ENCODE peak calls at places on chromosome 1, in seven cellular contexts. One of them, this sample, is unnamed.
A peak's percentile ranks its signal among the peaks of the same experiment; 100 is the strongest.

GRCh38 chr1:25703671-25704637 is 87.4 kb downstream of the MAN1C1 start:
- DNase-seq in MV-4-11: peak; percentile 79
- DNase-seq in EH: no peak
- DNase-seq in SK-N-SH: peak; percentile 70
- DNase-seq in activated CD4-positive, CD25-positive, alpha-beta regulatory T cell treated with anti-CD3 and anti-CD28 coated beads, Interleukin-2, amount 50 U/mL, for 16 hours: no peak
- DNase-seq in activated T-cell treated with anti-CD3 and anti-CD28 coated beads, Interleukin-2, amount 50 U/mL, for 4 hours: no peak
- DNase-seq in mucosa of descending colon: no peak
- DNase-seq in this sample: no peak

GRCh38 chr1:222931018-222931417 is 116.2 kb downstream of the DISP1 start:
- DNase-seq in MV-4-11: no peak
- DNase-seq in EH: peak; percentile 37
- DNase-seq in SK-N-SH: no peak
- DNase-seq in activated CD4-positive, CD25-positive, alpha-beta regulatory T cell treated with anti-CD3 and anti-CD28 coated beads, Interleukin-2, amount 50 U/mL, for 16 hours: no peak
- DNase-seq in activated T-cell treated with anti-CD3 and anti-CD28 coated beads, Interleukin-2, amount 50 U/mL, for 4 hours: no peak
- DNase-seq in mucosa of descending colon: no peak
- DNase-seq in this sample: no peak

GRCh38 chr1:65170511-65171142 is 22.6 kb downstream of the AK4 start:
- DNase-seq in MV-4-11: peak; percentile 89
- DNase-seq in EH: peak; percentile 23
- DNase-seq in SK-N-SH: peak; percentile 22
- DNase-seq in activated CD4-positive, CD25-positive, alpha-beta regulatory T cell treated with anti-CD3 and anti-CD28 coated beads, Interleukin-2, amount 50 U/mL, for 16 hours: no peak
- DNase-seq in activated T-cell treated with anti-CD3 and anti-CD28 coated beads, Interleukin-2, amount 50 U/mL, for 4 hours: no peak
- DNase-seq in mucosa of descending colon: no peak
- DNase-seq in this sample: peak; percentile 64

GRCh38 chr1:206685749-206686485 is 1.2 kb downstream of the MAPKAPK2 start:
- DNase-seq in MV-4-11: peak; percentile 95
- DNase-seq in EH: peak; percentile 87
- DNase-seq in SK-N-SH: peak; percentile 78
- DNase-seq in activated CD4-positive, CD25-positive, alpha-beta regulatory T cell treated with anti-CD3 and anti-CD28 coated beads, Interleukin-2, amount 50 U/mL, for 16 hours: no peak
- DNase-seq in activated T-cell treated with anti-CD3 and anti-CD28 coated beads, Interleukin-2, amount 50 U/mL, for 4 hours: peak; percentile 14
- DNase-seq in mucosa of descending colon: peak; percentile 72
- DNase-seq in this sample: peak; percentile 25

GRCh38 chr1:202710070-202711025 is at the start of gene SYT2:
- DNase-seq in MV-4-11: no peak
- DNase-seq in EH: no peak
- DNase-seq in SK-N-SH: peak; percentile 88
- DNase-seq in activated CD4-positive, CD25-positive, alpha-beta regulatory T cell treated with anti-CD3 and anti-CD28 coated beads, Interleukin-2, amount 50 U/mL, for 16 hours: no peak
- DNase-seq in activated T-cell treated with anti-CD3 and anti-CD28 coated beads, Interleukin-2, amount 50 U/mL, for 4 hours: no peak
- DNase-seq in mucosa of descending colon: peak; percentile 47
- DNase-seq in this sample: peak; percentile 48

GRCh38 chr1:46184920-46185658 is 8.8 kb upstream of the P3R3URF start:
- DNase-seq in MV-4-11: no peak
- DNase-seq in EH: no peak
- DNase-seq in SK-N-SH: no peak
- DNase-seq in activated CD4-positive, CD25-positive, alpha-beta regulatory T cell treated with anti-CD3 and anti-CD28 coated beads, Interleukin-2, amount 50 U/mL, for 16 hours: no peak
- DNase-seq in activated T-cell treated with anti-CD3 and anti-CD28 coated beads, Interleukin-2, amount 50 U/mL, for 4 hours: peak; percentile 30
- DNase-seq in mucosa of descending colon: no peak
- DNase-seq in this sample: no peak

GRCh38 chr1:22132517-22133235 is 10.2 kb downstream of the WNT4 start:
- DNase-seq in MV-4-11: no peak
- DNase-seq in EH: peak; percentile 83
- DNase-seq in SK-N-SH: no peak
- DNase-seq in activated CD4-positive, CD25-positive, alpha-beta regulatory T cell treated with anti-CD3 and anti-CD28 coated beads, Interleukin-2, amount 50 U/mL, for 16 hours: no peak
- DNase-seq in activated T-cell treated with anti-CD3 and anti-CD28 coated beads, Interleukin-2, amount 50 U/mL, for 4 hours: no peak
- DNase-seq in mucosa of descending colon: no peak
- DNase-seq in this sample: no peak

GRCh38 chr1:220815409-220815808 is 28.7 kb downstream of the MTARC1 start:
- DNase-seq in MV-4-11: no peak
- DNase-seq in EH: no peak
- DNase-seq in SK-N-SH: no peak
- DNase-seq in activated CD4-positive, CD25-positive, alpha-beta regulatory T cell treated with anti-CD3 and anti-CD28 coated beads, Interleukin-2, amount 50 U/mL, for 16 hours: no peak
- DNase-seq in activated T-cell treated with anti-CD3 and anti-CD28 coated beads, Interleukin-2, amount 50 U/mL, for 4 hours: no peak
- DNase-seq in mucosa of descending colon: no peak
- DNase-seq in this sample: no peak

GRCh38 chr1:33185541-33185940 is 3.7 kb upstream of the TRIM62 start:
- DNase-seq in MV-4-11: no peak
- DNase-seq in EH: no peak
- DNase-seq in SK-N-SH: no peak
- DNase-seq in activated CD4-positive, CD25-positive, alpha-beta regulatory T cell treated with anti-CD3 and anti-CD28 coated beads, Interleukin-2, amount 50 U/mL, for 16 hours: no peak
- DNase-seq in activated T-cell treated with anti-CD3 and anti-CD28 coated beads, Interleukin-2, amount 50 U/mL, for 4 hours: no peak
- DNase-seq in mucosa of descending colon: no peak
- DNase-seq in this sample: no peak

GRCh38 chr1:201254625-201255469 is 28.5 kb upstream of the PKP1 start:
- DNase-seq in MV-4-11: no peak
- DNase-seq in EH: peak; percentile 47
- DNase-seq in SK-N-SH: peak; percentile 97
- DNase-seq in activated CD4-positive, CD25-positive, alpha-beta regulatory T cell treated with anti-CD3 and anti-CD28 coated beads, Interleukin-2, amount 50 U/mL, for 16 hours: peak; percentile 29
- DNase-seq in activated T-cell treated with anti-CD3 and anti-CD28 coated beads, Interleukin-2, amount 50 U/mL, for 4 hours: peak; percentile 56
- DNase-seq in mucosa of descending colon: peak; percentile 79
- DNase-seq in this sample: peak; percentile 56

GRCh38 chr1:84776639-84777038 is 86.4 kb upstream of the SSX2IP start:
- DNase-seq in MV-4-11: no peak
- DNase-seq in EH: peak; percentile 30
- DNase-seq in SK-N-SH: no peak
- DNase-seq in activated CD4-positive, CD25-positive, alpha-beta regulatory T cell treated with anti-CD3 and anti-CD28 coated beads, Interleukin-2, amount 50 U/mL, for 16 hours: no peak
- DNase-seq in activated T-cell treated with anti-CD3 and anti-CD28 coated beads, Interleukin-2, amount 50 U/mL, for 4 hours: no peak
- DNase-seq in mucosa of descending colon: no peak
- DNase-seq in this sample: no peak

GRCh38 chr1:149848340-149848771 is 51.0 kb upstream of the BOLA1 start:
- DNase-seq in MV-4-11: no peak
- DNase-seq in EH: peak; percentile 6
- DNase-seq in SK-N-SH: no peak
- DNase-seq in activated CD4-positive, CD25-positive, alpha-beta regulatory T cell treated with anti-CD3 and anti-CD28 coated beads, Interleukin-2, amount 50 U/mL, for 16 hours: no peak
- DNase-seq in activated T-cell treated with anti-CD3 and anti-CD28 coated beads, Interleukin-2, amount 50 U/mL, for 4 hours: no peak
- DNase-seq in mucosa of descending colon: no peak
- DNase-seq in this sample: peak; percentile 4

GRCh38 chr1:86868477-86868876 is 45.4 kb downstream of the SELENOF start:
- DNase-seq in MV-4-11: peak; percentile 30
- DNase-seq in EH: peak; percentile 9
- DNase-seq in SK-N-SH: no peak
- DNase-seq in activated CD4-positive, CD25-positive, alpha-beta regulatory T cell treated with anti-CD3 and anti-CD28 coated beads, Interleukin-2, amount 50 U/mL, for 16 hours: no peak
- DNase-seq in activated T-cell treated with anti-CD3 and anti-CD28 coated beads, Interleukin-2, amount 50 U/mL, for 4 hours: no peak
- DNase-seq in mucosa of descending colon: no peak
- DNase-seq in this sample: no peak

GRCh38 chr1:217275617-217276398 is 355.1 kb downstream of the GPATCH2 start:
- DNase-seq in MV-4-11: no peak
- DNase-seq in EH: peak; percentile 77
- DNase-seq in SK-N-SH: peak; percentile 2
- DNase-seq in activated CD4-positive, CD25-positive, alpha-beta regulatory T cell treated with anti-CD3 and anti-CD28 coated beads, Interleukin-2, amount 50 U/mL, for 16 hours: no peak
- DNase-seq in activated T-cell treated with anti-CD3 and anti-CD28 coated beads, Interleukin-2, amount 50 U/mL, for 4 hours: no peak
- DNase-seq in mucosa of descending colon: no peak
- DNase-seq in this sample: no peak

GRCh38 chr1:227756172-227756959 is 21.1 kb downstream of the SNAP47 start:
- DNase-seq in MV-4-11: no peak
- DNase-seq in EH: no peak
- DNase-seq in SK-N-SH: no peak
- DNase-seq in activated CD4-positive, CD25-positive, alpha-beta regulatory T cell treated with anti-CD3 and anti-CD28 coated beads, Interleukin-2, amount 50 U/mL, for 16 hours: no peak
- DNase-seq in activated T-cell treated with anti-CD3 and anti-CD28 coated beads, Interleukin-2, amount 50 U/mL, for 4 hours: no peak
- DNase-seq in mucosa of descending colon: no peak
- DNase-seq in this sample: no peak

GRCh38 chr1:70431874-70432273 is 20.8 kb downstream of the CTH start:
- DNase-seq in MV-4-11: no peak
- DNase-seq in EH: no peak
- DNase-seq in SK-N-SH: no peak
- DNase-seq in activated CD4-positive, CD25-positive, alpha-beta regulatory T cell treated with anti-CD3 and anti-CD28 coated beads, Interleukin-2, amount 50 U/mL, for 16 hours: no peak
- DNase-seq in activated T-cell treated with anti-CD3 and anti-CD28 coated beads, Interleukin-2, amount 50 U/mL, for 4 hours: no peak
- DNase-seq in mucosa of descending colon: no peak
- DNase-seq in this sample: no peak

GRCh38 chr1:230422221-230422981 is 3.7 kb downstream of the PGBD5 start:
- DNase-seq in MV-4-11: no peak
- DNase-seq in EH: no peak
- DNase-seq in SK-N-SH: no peak
- DNase-seq in activated CD4-positive, CD25-positive, alpha-beta regulatory T cell treated with anti-CD3 and anti-CD28 coated beads, Interleukin-2, amount 50 U/mL, for 16 hours: no peak
- DNase-seq in activated T-cell treated with anti-CD3 and anti-CD28 coated beads, Interleukin-2, amount 50 U/mL, for 4 hours: no peak
- DNase-seq in mucosa of descending colon: no peak
- DNase-seq in this sample: no peak

GRCh38 chr1:54487571-54488050 is 60.4 kb upstream of the ACOT11 start:
- DNase-seq in MV-4-11: no peak
- DNase-seq in EH: no peak
- DNase-seq in SK-N-SH: no peak
- DNase-seq in activated CD4-positive, CD25-positive, alpha-beta regulatory T cell treated with anti-CD3 and anti-CD28 coated beads, Interleukin-2, amount 50 U/mL, for 16 hours: no peak
- DNase-seq in activated T-cell treated with anti-CD3 and anti-CD28 coated beads, Interleukin-2, amount 50 U/mL, for 4 hours: no peak
- DNase-seq in mucosa of descending colon: peak; percentile 53
- DNase-seq in this sample: no peak

GRCh38 chr1:27536004-27536757 is 46.2 kb upstream of the WASF2 start:
- DNase-seq in MV-4-11: no peak
- DNase-seq in EH: no peak
- DNase-seq in SK-N-SH: peak; percentile 63
- DNase-seq in activated CD4-positive, CD25-positive, alpha-beta regulatory T cell treated with anti-CD3 and anti-CD28 coated beads, Interleukin-2, amount 50 U/mL, for 16 hours: no peak
- DNase-seq in activated T-cell treated with anti-CD3 and anti-CD28 coated beads, Interleukin-2, amount 50 U/mL, for 4 hours: no peak
- DNase-seq in mucosa of descending colon: no peak
- DNase-seq in this sample: no peak

GRCh38 chr1:181090653-181091126 is 2.2 kb downstream of the IER5 start:
- DNase-seq in MV-4-11: no peak
- DNase-seq in EH: no peak
- DNase-seq in SK-N-SH: no peak
- DNase-seq in activated CD4-positive, CD25-positive, alpha-beta regulatory T cell treated with anti-CD3 and anti-CD28 coated beads, Interleukin-2, amount 50 U/mL, for 16 hours: no peak
- DNase-seq in activated T-cell treated with anti-CD3 and anti-CD28 coated beads, Interleukin-2, amount 50 U/mL, for 4 hours: peak; percentile 23
- DNase-seq in mucosa of descending colon: no peak
- DNase-seq in this sample: no peak

GRCh38 chr1:173507205-173507846 is 30.2 kb downstream of the PRDX6 start:
- DNase-seq in MV-4-11: no peak
- DNase-seq in EH: peak; percentile 73
- DNase-seq in SK-N-SH: no peak
- DNase-seq in activated CD4-positive, CD25-positive, alpha-beta regulatory T cell treated with anti-CD3 and anti-CD28 coated beads, Interleukin-2, amount 50 U/mL, for 16 hours: no peak
- DNase-seq in activated T-cell treated with anti-CD3 and anti-CD28 coated beads, Interleukin-2, amount 50 U/mL, for 4 hours: no peak
- DNase-seq in mucosa of descending colon: no peak
- DNase-seq in this sample: no peak

GRCh38 chr1:233603366-233603927 is 10.5 kb upstream of the KCNK1 start:
- DNase-seq in MV-4-11: no peak
- DNase-seq in EH: peak; percentile 4
- DNase-seq in SK-N-SH: no peak
- DNase-seq in activated CD4-positive, CD25-positive, alpha-beta regulatory T cell treated with anti-CD3 and anti-CD28 coated beads, Interleukin-2, amount 50 U/mL, for 16 hours: no peak
- DNase-seq in activated T-cell treated with anti-CD3 and anti-CD28 coated beads, Interleukin-2, amount 50 U/mL, for 4 hours: no peak
- DNase-seq in mucosa of descending colon: no peak
- DNase-seq in this sample: no peak

GRCh38 chr1:115977481-115978258 is 1.4 kb downstream of the SLC22A15 start:
- DNase-seq in MV-4-11: peak; percentile 98
- DNase-seq in EH: peak; percentile 88
- DNase-seq in SK-N-SH: no peak
- DNase-seq in activated CD4-positive, CD25-positive, alpha-beta regulatory T cell treated with anti-CD3 and anti-CD28 coated beads, Interleukin-2, amount 50 U/mL, for 16 hours: no peak
- DNase-seq in activated T-cell treated with anti-CD3 and anti-CD28 coated beads, Interleukin-2, amount 50 U/mL, for 4 hours: no peak
- DNase-seq in mucosa of descending colon: peak; percentile 33
- DNase-seq in this sample: no peak

GRCh38 chr1:185434721-185435120 is 117.7 kb upstream of the IVNS1ABP start:
- DNase-seq in MV-4-11: no peak
- DNase-seq in EH: no peak
- DNase-seq in SK-N-SH: no peak
- DNase-seq in activated CD4-positive, CD25-positive, alpha-beta regulatory T cell treated with anti-CD3 and anti-CD28 coated beads, Interleukin-2, amount 50 U/mL, for 16 hours: no peak
- DNase-seq in activated T-cell treated with anti-CD3 and anti-CD28 coated beads, Interleukin-2, amount 50 U/mL, for 4 hours: no peak
- DNase-seq in mucosa of descending colon: no peak
- DNase-seq in this sample: no peak

GRCh38 chr1:21933397-21934248 is 3.5 kb downstream of the HSPG2 start:
- DNase-seq in MV-4-11: no peak
- DNase-seq in EH: peak; percentile 45
- DNase-seq in SK-N-SH: no peak
- DNase-seq in activated CD4-positive, CD25-positive, alpha-beta regulatory T cell treated with anti-CD3 and anti-CD28 coated beads, Interleukin-2, amount 50 U/mL, for 16 hours: no peak
- DNase-seq in activated T-cell treated with anti-CD3 and anti-CD28 coated beads, Interleukin-2, amount 50 U/mL, for 4 hours: no peak
- DNase-seq in mucosa of descending colon: peak; percentile 64
- DNase-seq in this sample: no peak

GRCh38 chr1:182299728-182300581 is 91.6 kb downstream of the GLUL start:
- DNase-seq in MV-4-11: peak; percentile 89
- DNase-seq in EH: peak; percentile 60
- DNase-seq in SK-N-SH: peak; percentile 23
- DNase-seq in activated CD4-positive, CD25-positive, alpha-beta regulatory T cell treated with anti-CD3 and anti-CD28 coated beads, Interleukin-2, amount 50 U/mL, for 16 hours: no peak
- DNase-seq in activated T-cell treated with anti-CD3 and anti-CD28 coated beads, Interleukin-2, amount 50 U/mL, for 4 hours: no peak
- DNase-seq in mucosa of descending colon: peak; percentile 58
- DNase-seq in this sample: no peak

GRCh38 chr1:39940253-39940652 is 14.7 kb upstream of the MFSD2A start:
- DNase-seq in MV-4-11: peak; percentile 90
- DNase-seq in EH: no peak
- DNase-seq in SK-N-SH: no peak
- DNase-seq in activated CD4-positive, CD25-positive, alpha-beta regulatory T cell treated with anti-CD3 and anti-CD28 coated beads, Interleukin-2, amount 50 U/mL, for 16 hours: no peak
- DNase-seq in activated T-cell treated with anti-CD3 and anti-CD28 coated beads, Interleukin-2, amount 50 U/mL, for 4 hours: no peak
- DNase-seq in mucosa of descending colon: no peak
- DNase-seq in this sample: peak; percentile 17

GRCh38 chr1:220487297-220487820 is 40.6 kb upstream of the MARK1 start:
- DNase-seq in MV-4-11: peak; percentile 77
- DNase-seq in EH: peak; percentile 43
- DNase-seq in SK-N-SH: no peak
- DNase-seq in activated CD4-positive, CD25-positive, alpha-beta regulatory T cell treated with anti-CD3 and anti-CD28 coated beads, Interleukin-2, amount 50 U/mL, for 16 hours: no peak
- DNase-seq in activated T-cell treated with anti-CD3 and anti-CD28 coated beads, Interleukin-2, amount 50 U/mL, for 4 hours: no peak
- DNase-seq in mucosa of descending colon: peak; percentile 47
- DNase-seq in this sample: peak; percentile 18

GRCh38 chr1:234315091-234315541 is 58.1 kb upstream of the COA6 start:
- DNase-seq in MV-4-11: peak; percentile 57
- DNase-seq in EH: peak; percentile 79
- DNase-seq in SK-N-SH: no peak
- DNase-seq in activated CD4-positive, CD25-positive, alpha-beta regulatory T cell treated with anti-CD3 and anti-CD28 coated beads, Interleukin-2, amount 50 U/mL, for 16 hours: no peak
- DNase-seq in activated T-cell treated with anti-CD3 and anti-CD28 coated beads, Interleukin-2, amount 50 U/mL, for 4 hours: no peak
- DNase-seq in mucosa of descending colon: no peak
- DNase-seq in this sample: no peak

GRCh38 chr1:26225033-26225831 is 8.8 kb upstream of the CEP85 start:
- DNase-seq in MV-4-11: no peak
- DNase-seq in EH: peak; percentile 35
- DNase-seq in SK-N-SH: peak; percentile 87
- DNase-seq in activated CD4-positive, CD25-positive, alpha-beta regulatory T cell treated with anti-CD3 and anti-CD28 coated beads, Interleukin-2, amount 50 U/mL, for 16 hours: no peak
- DNase-seq in activated T-cell treated with anti-CD3 and anti-CD28 coated beads, Interleukin-2, amount 50 U/mL, for 4 hours: peak; percentile 19
- DNase-seq in mucosa of descending colon: peak; percentile 87
- DNase-seq in this sample: peak; percentile 73

GRCh38 chr1:172727956-172728603 is 69.2 kb downstream of the FASLG start:
- DNase-seq in MV-4-11: peak; percentile 69
- DNase-seq in EH: peak; percentile 42
- DNase-seq in SK-N-SH: peak; percentile 28
- DNase-seq in activated CD4-positive, CD25-positive, alpha-beta regulatory T cell treated with anti-CD3 and anti-CD28 coated beads, Interleukin-2, amount 50 U/mL, for 16 hours: no peak
- DNase-seq in activated T-cell treated with anti-CD3 and anti-CD28 coated beads, Interleukin-2, amount 50 U/mL, for 4 hours: peak; percentile 31
- DNase-seq in mucosa of descending colon: no peak
- DNase-seq in this sample: peak; percentile 32

GRCh38 chr1:71304125-71304524 is 223.3 kb upstream of the ZRANB2 start:
- DNase-seq in MV-4-11: peak; percentile 57
- DNase-seq in EH: no peak
- DNase-seq in SK-N-SH: no peak
- DNase-seq in activated CD4-positive, CD25-positive, alpha-beta regulatory T cell treated with anti-CD3 and anti-CD28 coated beads, Interleukin-2, amount 50 U/mL, for 16 hours: no peak
- DNase-seq in activated T-cell treated with anti-CD3 and anti-CD28 coated beads, Interleukin-2, amount 50 U/mL, for 4 hours: no peak
- DNase-seq in mucosa of descending colon: no peak
- DNase-seq in this sample: no peak

GRCh38 chr1:164853146-164853545 is 294.2 kb downstream of the PBX1 start:
- DNase-seq in MV-4-11: no peak
- DNase-seq in EH: no peak
- DNase-seq in SK-N-SH: no peak
- DNase-seq in activated CD4-positive, CD25-positive, alpha-beta regulatory T cell treated with anti-CD3 and anti-CD28 coated beads, Interleukin-2, amount 50 U/mL, for 16 hours: no peak
- DNase-seq in activated T-cell treated with anti-CD3 and anti-CD28 coated beads, Interleukin-2, amount 50 U/mL, for 4 hours: no peak
- DNase-seq in mucosa of descending colon: no peak
- DNase-seq in this sample: no peak

GRCh38 chr1:199546323-199546722 is 481.2 kb upstream of the NR5A2 start:
- DNase-seq in MV-4-11: no peak
- DNase-seq in EH: peak; percentile 13
- DNase-seq in SK-N-SH: no peak
- DNase-seq in activated CD4-positive, CD25-positive, alpha-beta regulatory T cell treated with anti-CD3 and anti-CD28 coated beads, Interleukin-2, amount 50 U/mL, for 16 hours: no peak
- DNase-seq in activated T-cell treated with anti-CD3 and anti-CD28 coated beads, Interleukin-2, amount 50 U/mL, for 4 hours: no peak
- DNase-seq in mucosa of descending colon: no peak
- DNase-seq in this sample: no peak

GRCh38 chr1:21638531-21639341 is 30.4 kb downstream of the RAP1GAP start:
- DNase-seq in MV-4-11: no peak
- DNase-seq in EH: peak; percentile 36
- DNase-seq in SK-N-SH: no peak
- DNase-seq in activated CD4-positive, CD25-positive, alpha-beta regulatory T cell treated with anti-CD3 and anti-CD28 coated beads, Interleukin-2, amount 50 U/mL, for 16 hours: no peak
- DNase-seq in activated T-cell treated with anti-CD3 and anti-CD28 coated beads, Interleukin-2, amount 50 U/mL, for 4 hours: no peak
- DNase-seq in mucosa of descending colon: no peak
- DNase-seq in this sample: no peak